ENCODE peak calls at places on chromosomes 13 and 19, in nine cellular contexts. I is right atrium auricular region, W is AG09319, S is activated B cell treated with CpG ODN at 0.5 μM for 24 hours, P is PC-9, Q is hepatocyte, N is Calu3, O is endothelial cell, F is cardiac fibroblast. L is an unnamed sample.
A peak's percentile ranks its signal among the peaks of the same experiment; 100 is the strongest.

GRCh38 chr19:39135701-39136100 is 10.1 kb downstream of the PAK4 start:
- DNase-seq in O (no peak), F (no peak), Q (no peak), S (no peak), I (no peak), W (no peak), P (no peak), N (no peak), L (no peak)

GRCh38 chr13:107329991-107330390 is 762.1 kb upstream of the ARGLU1 start:
- DNase-seq in Q (no peak), I (no peak), P (no peak), F (no peak), W (no peak), S (no peak), O (no peak), N (no peak), L (no peak)

GRCh38 chr13:53073711-53074110 is 45.1 kb downstream of the OLFM4 start:
- DNase-seq in F (no peak), I (no peak), O (no peak), S (no peak), N (no peak), P (no peak), Q (no peak), W (no peak), L (no peak)

GRCh38 chr19:912181-913079 is 589 bp downstream of the R3HDM4 start:
- DNase-seq in Q (peak; percentile 53), S (no peak), P (no peak), F (no peak), W (no peak), O (no peak), I (no peak), N (peak; percentile 13), L (no peak)

GRCh38 chr19:29878973-29879654 is 62.9 kb upstream of the URI1 start:
- DNase-seq in W (no peak), N (peak; percentile 12), Q (no peak), P (peak; percentile 80), I (no peak), S (no peak), F (peak; percentile 43), O (no peak), L (no peak)

GRCh38 chr13:25046985-25047660 is 48.8 kb upstream of the PABPC3 start:
- DNase-seq in I (no peak), F (no peak), O (peak; percentile 63), W (no peak), S (no peak), P (no peak), Q (peak; percentile 43), N (no peak), L (no peak)

GRCh38 chr13:27461940-27462584 is 11.7 kb upstream of the MTIF3 start:
- DNase-seq in Q (no peak), W (no peak), O (no peak), S (no peak), N (no peak), F (no peak), P (no peak), I (no peak), L (no peak)

GRCh38 chr13:113140677-113141590 is 17.5 kb upstream of the PROZ start:
- DNase-seq in N (no peak), O (no peak), I (no peak), Q (no peak), W (no peak), P (no peak), F (no peak), S (no peak), L (peak; percentile 64)

GRCh38 chr13:48579167-48579918 is 46.5 kb upstream of the RCBTB2 start:
- DNase-seq in P (no peak), W (no peak), Q (peak; percentile 32), N (no peak), S (no peak), O (no peak), F (no peak), I (no peak), L (no peak)

GRCh38 chr13:85314686-85315085 is 484.5 kb downstream of the SLITRK6 start:
- DNase-seq in S (no peak), W (no peak), N (no peak), F (no peak), I (no peak), O (no peak), Q (no peak), P (no peak), L (no peak)

GRCh38 chr13:31703780-31704179 is 35.5 kb upstream of the RXFP2 start:
- DNase-seq in Q (no peak), P (no peak), I (no peak), W (no peak), F (no peak), N (no peak), S (no peak), O (no peak), L (no peak)

GRCh38 chr13:31697290-31697689 is 42.0 kb upstream of the RXFP2 start:
- DNase-seq in N (no peak), F (peak; percentile 6), O (no peak), Q (no peak), S (no peak), I (no peak), P (no peak), W (no peak), L (no peak)

DNA sequence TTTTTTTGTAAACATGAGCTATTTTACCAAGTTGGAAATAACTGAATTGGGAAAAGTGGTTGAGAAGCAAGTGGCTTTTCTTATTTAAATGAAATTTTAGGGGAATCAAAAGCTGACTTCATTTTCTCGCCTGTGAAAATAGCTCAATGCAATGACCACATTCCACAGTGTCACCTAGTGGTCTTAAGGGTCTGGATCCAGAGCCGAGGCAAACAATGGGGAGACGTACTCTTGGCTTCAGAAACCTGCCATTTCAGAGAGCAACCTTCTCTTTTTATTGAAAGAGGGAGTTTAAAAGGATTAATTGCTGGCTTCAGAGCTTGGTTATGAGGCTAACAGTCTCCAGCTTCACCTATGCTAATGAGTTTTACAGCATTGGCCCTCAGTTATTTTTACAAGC is 39.7 kb upstream of the RXFP2 start:
- DNase-seq in Q (no peak), S (no peak), I (no peak), F (peak; percentile 25), N (no peak), W (no peak), O (peak; percentile 11), P (no peak), L (no peak)
- TF ChIP-seq CTCF in Q (peak; percentile 23), S (no peak), I (peak; percentile 21), F (peak; percentile 30), N (no peak), W (no peak), O (no peak), P (no peak), L (peak; percentile 53)

DNA sequence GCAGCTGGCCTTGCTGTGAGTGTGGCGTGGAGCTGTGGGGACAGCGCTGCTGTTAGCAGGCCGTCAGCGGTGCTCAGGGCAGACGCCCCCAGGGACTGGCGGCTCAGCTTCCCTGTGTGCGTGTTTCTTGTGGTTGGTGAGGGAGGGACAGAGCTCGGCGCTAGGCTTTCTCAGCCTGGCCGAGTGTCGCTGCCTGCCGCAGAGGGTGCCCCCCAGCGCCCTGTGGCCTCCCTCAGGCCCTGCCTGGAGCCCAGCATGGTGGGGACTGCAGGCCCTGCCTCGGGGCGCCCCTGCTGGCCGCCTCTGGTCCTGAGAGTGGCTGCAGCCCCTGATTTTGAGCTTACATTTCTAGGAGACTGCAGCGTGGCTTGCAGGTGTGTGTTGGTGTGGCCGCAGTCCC is 35.5 kb downstream of the DOT1L start:
- DNase-seq in I (no peak), F (no peak), N (no peak), Q (no peak), P (no peak), S (no peak), W (no peak), O (peak; percentile 35), L (no peak)
- TF ChIP-seq CTCF in I (peak; percentile 55), F (peak; percentile 28), N (no peak), Q (no peak), P (no peak), S (no peak), W (no peak), O (peak; percentile 52), L (peak; percentile 63)

GRCh38 chr19:8455018-8455417 is 10.2 kb downstream of the HNRNPM start:
- DNase-seq in F (no peak), Q (no peak), O (no peak), N (no peak), I (no peak), W (no peak), S (no peak), P (no peak), L (no peak)

GRCh38 chr19:8457802-8458201 is 13.0 kb downstream of the HNRNPM start:
- DNase-seq in N (no peak), F (no peak), S (no peak), I (no peak), O (no peak), W (no peak), P (no peak), Q (no peak), L (no peak)

GRCh38 chr19:8454218-8454617 is 9.4 kb downstream of the HNRNPM start:
- DNase-seq in N (no peak), P (no peak), O (no peak), Q (no peak), W (no peak), F (no peak), I (no peak), S (no peak), L (no peak)

GRCh38 chr19:8457209-8457608 is 12.4 kb downstream of the HNRNPM start:
- DNase-seq in O (no peak), Q (no peak), F (no peak), S (no peak), N (no peak), P (no peak), W (no peak), I (no peak), L (no peak)

GRCh38 chr19:8456064-8456463 is 11.3 kb downstream of the HNRNPM start:
- DNase-seq in Q (no peak), N (no peak), F (no peak), P (no peak), S (no peak), I (no peak), O (peak; percentile 39), W (no peak), L (no peak)
- TF ChIP-seq CTCF in Q (no peak), N (no peak), F (peak; percentile 33), P (no peak), S (no peak), I (peak; percentile 52), O (peak; percentile 22), W (no peak), L (peak; percentile 32)

GRCh38 chr19:34089566-34089965 is 82.7 kb upstream of the LSM14A start:
- DNase-seq in O (no peak), P (no peak), N (no peak), Q (no peak), I (no peak), W (no peak), F (no peak), S (no peak), L (no peak)

GRCh38 chr19:34085336-34085735 is 87.0 kb upstream of the LSM14A start:
- DNase-seq in W (no peak), P (no peak), F (no peak), N (no peak), O (no peak), I (no peak), S (no peak), Q (no peak), L (no peak)

GRCh38 chr19:34082289-34083077 is 89.8 kb upstream of the LSM14A start:
- DNase-seq in S (no peak), N (no peak), P (no peak), O (no peak), I (no peak), W (no peak), F (no peak), Q (peak; percentile 25), L (no peak)

GRCh38 chr19:34088292-34088691 is 84.0 kb upstream of the LSM14A start:
- DNase-seq in N (no peak), I (no peak), Q (no peak), O (no peak), P (no peak), F (no peak), W (no peak), S (no peak), L (no peak)

GRCh38 chr19:34084396-34085145 is 87.7 kb upstream of the LSM14A start:
- DNase-seq in Q (no peak), S (no peak), N (no peak), W (no peak), P (no peak), F (no peak), I (no peak), O (no peak), L (no peak)
- TF ChIP-seq CTCF in Q (no peak), S (no peak), N (no peak), W (no peak), P (no peak), F (no peak), I (no peak), O (no peak), L (no peak)

L was measured in type B pancreatic cell.